ENCODE peak calls at places on chromosomes 4 and X, in seven cellular contexts. Z, L, Y, D, E, F and C are unnamed samples.

GRCh38 chr4:61296115-61296514 is 96.0 kb downstream of the ADGRL3 start:
- DNase-seq in Z (no peak), L (no peak), Y (no peak), D (no peak), E (no peak), F (no peak), C (no peak)

GRCh38 chrX:9785944-9786741 is at the start of gene SHROOM2:
- DNase-seq in Z (no peak), L (no peak), Y (no peak), D (no peak), E (peak), F (peak), C (no peak)

GRCh38 chrX:12999422-12999821 is 24.5 kb downstream of the TMSB4X start:
- DNase-seq in Z (peak), L (no peak), Y (no peak), D (no peak), E (no peak), F (no peak), C (no peak)

GRCh38 chrX:47232197-47232802 is 509 bp upstream of the USP11 start:
- DNase-seq in Z (no peak), L (no peak), Y (no peak), D (no peak), E (no peak), F (peak), C (no peak)

GRCh38 chrX:102958794-102959193 is 21.7 kb downstream of the RAB40AL start:
- DNase-seq in Z (no peak), L (no peak), Y (no peak), D (no peak), E (no peak), F (peak), C (no peak)

GRCh38 chr4:183504930-183505555 is at the start of gene ING2:
- DNase-seq in Z (no peak), L (no peak), Y (peak), D (no peak), E (peak), F (peak), C (no peak)

GRCh38 chr4:157128395-157128794 is 52.4 kb downstream of the GLRB start:
- DNase-seq in Z (peak), L (no peak), Y (peak), D (no peak), E (peak), F (no peak), C (no peak)

GRCh38 chrX:152520653-152521052 is 69.5 kb upstream of the GABRA3 start:
- DNase-seq in Z (no peak), L (no peak), Y (peak), D (no peak), E (no peak), F (no peak), C (no peak)

GRCh38 chrX:118181030-118181429 is 64.4 kb upstream of the KLHL13 start:
- DNase-seq in Z (peak), L (no peak), Y (no peak), D (no peak), E (no peak), F (no peak), C (no peak)

GRCh38 chr4:152997771-152998487 is 61.8 kb downstream of the FHDC1 start:
- DNase-seq in Z (peak), L (no peak), Y (no peak), D (no peak), E (no peak), F (peak), C (no peak)

GRCh38 chrX:17597836-17598434 is 139.4 kb upstream of the SCML1 start:
- DNase-seq in Z (no peak), L (no peak), Y (no peak), D (no peak), E (no peak), F (no peak), C (no peak)

GRCh38 chrX:150887906-150888465 is 10.5 kb downstream of the CD99L2 start:
- DNase-seq in Z (peak), L (no peak), Y (no peak), D (no peak), E (peak), F (peak), C (no peak)

GRCh38 chr4:19486400-19486799 is 765.3 kb upstream of the SLIT2 start:
- DNase-seq in Z (no peak), L (no peak), Y (no peak), D (no peak), E (no peak), F (peak), C (no peak)

GRCh38 chr4:19739101-19739651 is 512.5 kb upstream of the SLIT2 start:
- DNase-seq in Z (peak), L (no peak), Y (peak), D (no peak), E (peak), F (peak), C (no peak)

GRCh38 chrX:119118780-119119395 is 8.7 kb downstream of the KIAA1210 start:
- DNase-seq in Z (peak), L (peak), Y (peak), D (peak), E (peak), F (peak), C (peak)

GRCh38 chrX:6557690-6558089 is 22.8 kb upstream of the VCX3A start:
- DNase-seq in Z (no peak), L (no peak), Y (no peak), D (no peak), E (no peak), F (peak), C (no peak)

DNA sequence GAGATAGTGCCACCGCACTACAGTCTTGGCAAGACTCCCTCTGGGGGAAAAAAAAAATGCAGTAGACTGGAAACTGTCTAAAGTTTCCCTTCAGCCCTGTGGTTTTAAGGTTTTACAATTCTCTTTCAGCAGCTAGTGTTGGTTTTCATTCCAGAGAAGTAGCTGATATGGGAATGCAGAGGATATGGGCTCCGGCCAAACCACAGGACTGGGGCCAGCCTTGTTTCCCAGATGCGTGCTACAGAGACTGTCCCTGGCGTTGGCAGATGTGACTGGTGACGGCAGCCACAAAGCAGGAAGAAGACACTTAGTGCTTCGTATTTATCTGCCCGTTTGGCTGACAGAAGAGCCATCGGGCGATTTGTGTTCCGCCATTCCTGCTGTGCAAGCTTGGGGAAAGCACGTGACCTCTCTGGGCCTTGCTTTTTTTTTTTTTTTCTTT is 43.2 kb downstream of the ZBTB49 start:
- DNase-seq in Z (peak), L (no peak), Y (no peak), D (no peak), E (peak), F (no peak), C (no peak)
- H3K27ac ChIP-seq in Z (no peak), L (no peak), Y (no peak), D (no peak), E (no peak), F (no peak), C (no peak)

DNA sequence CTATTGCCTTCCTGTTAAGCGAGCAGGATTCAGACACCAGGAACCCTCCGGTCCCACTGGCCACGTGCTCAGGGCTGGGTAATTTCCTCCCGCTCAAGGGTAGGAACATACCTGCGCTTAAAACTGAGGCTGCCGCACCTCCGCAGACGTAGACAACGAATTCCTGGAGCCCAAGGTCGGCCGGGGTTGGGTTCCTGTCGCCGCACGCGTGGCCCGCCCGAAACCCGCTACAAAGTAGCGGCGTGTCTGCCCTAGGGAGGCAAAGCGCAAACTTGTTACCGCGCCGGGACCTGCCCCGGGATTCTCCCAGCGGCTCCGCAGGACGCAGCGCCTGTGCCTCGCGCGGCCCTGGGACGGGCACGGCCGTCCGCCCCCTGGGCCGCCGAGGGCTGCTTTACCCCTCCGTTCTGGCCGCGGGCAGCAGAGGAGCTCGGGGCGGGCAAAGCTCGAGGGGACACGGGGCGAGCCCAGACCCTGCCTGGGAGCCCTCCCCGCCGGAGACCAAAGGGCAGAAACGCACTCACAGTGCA is 341 bp downstream of the ERVMER34-1 start:
- DNase-seq in Z (no peak), L (peak), Y (peak), D (peak), E (no peak), F (peak), C (no peak)
- H2AK5ac ChIP-seq in Z (no peak), L (no peak), Y (no peak), D (peak), E (no peak), F (no peak), C (peak)

DNA sequence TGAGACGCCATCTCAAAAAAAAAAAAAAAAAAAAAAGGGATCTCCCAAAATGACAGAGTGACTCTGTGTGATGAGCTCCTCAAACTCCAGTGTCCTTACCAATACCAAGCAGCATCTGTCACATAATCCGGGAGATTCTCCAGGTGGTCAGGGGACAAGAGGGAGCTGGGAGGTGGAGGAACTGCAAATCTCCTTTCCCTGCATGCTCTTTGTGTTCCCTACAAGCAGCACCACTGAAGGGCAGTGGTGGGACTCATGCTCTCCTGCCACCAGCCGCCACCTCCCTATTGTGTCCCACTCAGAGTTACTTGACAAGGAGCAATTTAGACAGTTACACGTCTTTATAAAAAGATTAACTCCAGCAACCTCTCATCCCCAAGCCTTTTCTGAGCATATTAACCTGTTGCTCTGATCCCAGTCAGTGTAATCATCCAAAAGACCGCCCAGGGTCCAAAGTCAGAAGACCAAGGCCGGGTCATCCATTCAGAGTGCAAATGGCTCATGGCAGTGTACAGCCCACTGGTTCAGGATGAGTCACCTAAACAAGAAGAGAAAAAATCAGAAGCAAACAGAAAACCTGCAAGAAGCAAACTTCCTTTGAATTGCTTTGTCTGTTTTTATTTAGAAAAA is 23.6 kb downstream of the MGST2 start:
- DNase-seq in Z (peak), L (no peak), Y (no peak), D (no peak), E (peak), F (no peak), C (no peak)
- H2BK120ac ChIP-seq in Z (no peak), L (no peak), Y (no peak), D (no peak), E (no peak), F (no peak), C (no peak)

GRCh38 chr4:138439143-138439581 is 197.0 kb upstream of the SLC7A11 start:
- DNase-seq in Z (peak), L (no peak), Y (no peak), D (no peak), E (no peak), F (no peak), C (no peak)

GRCh38 chr4:138448169-138448568 is 206.0 kb upstream of the SLC7A11 start:
- DNase-seq in Z (no peak), L (no peak), Y (no peak), D (no peak), E (no peak), F (no peak), C (no peak)

GRCh38 chr4:138438608-138439007 is 196.5 kb upstream of the SLC7A11 start:
- DNase-seq in Z (peak), L (no peak), Y (no peak), D (no peak), E (no peak), F (no peak), C (no peak)

GRCh38 chr4:138445098-138445497 is 202.9 kb upstream of the SLC7A11 start:
- DNase-seq in Z (peak), L (no peak), Y (no peak), D (no peak), E (no peak), F (no peak), C (no peak)

GRCh38 chr4:138444260-138444659 is 202.1 kb upstream of the SLC7A11 start:
- DNase-seq in Z (no peak), L (no peak), Y (no peak), D (no peak), E (no peak), F (no peak), C (no peak)
- H3K27ac ChIP-seq in Z (no peak), L (no peak), Y (no peak), D (no peak), E (no peak), F (no peak), C (no peak)

GRCh38 chr4:162803378-162803777 is 363.3 kb downstream of the NAF1 start:
- DNase-seq in Z (no peak), L (no peak), Y (no peak), D (no peak), E (no peak), F (no peak), C (no peak)
- H2AK5ac ChIP-seq in Z (no peak), L (no peak), Y (no peak), D (no peak), E (no peak), F (no peak), C (no peak)

DNA sequence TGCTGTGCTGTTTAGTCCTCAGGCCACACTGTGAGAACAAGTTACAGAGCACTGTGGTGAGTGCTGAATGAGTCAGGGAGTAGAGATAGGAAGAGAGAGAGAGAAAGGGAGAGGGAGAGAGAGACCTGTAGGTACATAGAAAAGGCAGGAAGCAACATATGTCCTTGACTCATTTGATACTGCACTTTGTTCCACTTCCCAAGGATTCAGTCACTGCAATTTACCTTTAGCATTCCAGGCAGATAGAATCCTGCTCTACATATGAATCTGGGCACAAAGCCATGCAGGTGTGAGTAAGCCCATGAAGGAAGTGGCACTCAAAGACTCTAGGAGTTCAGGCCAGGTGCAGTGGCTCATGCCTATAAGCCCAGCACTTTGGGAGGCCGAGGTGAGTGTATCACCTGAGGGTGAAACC is 1.0 kb upstream of the DAPP1 start:
- DNase-seq in Z (peak), L (peak), Y (no peak), D (no peak), E (peak), F (peak), C (no peak)
- H2BK120ac ChIP-seq in Z (no peak), L (no peak), Y (no peak), D (no peak), E (no peak), F (no peak), C (no peak)

DNA sequence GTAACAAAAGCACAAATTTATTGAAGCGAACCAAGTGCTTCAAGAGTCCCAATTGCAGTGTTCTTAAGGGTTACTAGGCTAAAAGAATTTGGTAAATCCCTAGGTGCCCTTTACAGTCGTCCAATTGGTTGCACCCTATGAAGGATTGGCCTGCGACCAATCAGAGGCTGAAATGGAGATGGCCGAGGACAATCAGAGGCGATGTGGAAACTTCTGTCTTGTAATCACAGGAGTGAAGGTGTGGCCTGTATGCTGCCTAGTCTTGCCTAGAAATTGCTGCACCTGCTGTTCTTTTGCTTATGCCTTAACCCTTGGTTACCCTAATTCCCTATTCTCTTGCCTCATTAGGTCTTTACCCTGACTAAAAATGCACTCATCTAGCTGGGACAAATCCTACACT is 1.1 kb upstream of the DCK start:
- DNase-seq in Z (no peak), L (peak), Y (peak), D (no peak), E (no peak), F (peak), C (no peak)
- H3K27ac ChIP-seq in Z (no peak), L (no peak), Y (no peak), D (no peak), E (no peak), F (no peak), C (no peak)

GRCh38 chr4:150358691-150359090 is 223.3 kb upstream of the MAB21L2 start:
- DNase-seq in Z (no peak), L (no peak), Y (no peak), D (no peak), E (no peak), F (no peak), C (no peak)
- H2AK5ac ChIP-seq in Z (no peak), L (no peak), Y (no peak), D (no peak), E (no peak), F (no peak), C (no peak)

GRCh38 chr4:32290102-32290501 is 1569.9 kb downstream of the PCDH7 start:
- DNase-seq in Z (no peak), L (no peak), Y (no peak), D (no peak), E (no peak), F (no peak), C (no peak)
- H2BK120ac ChIP-seq in Z (no peak), L (no peak), Y (no peak), D (no peak), E (no peak), F (no peak), C (no peak)